ENCODE peak calls at places on chromosomes 2 and 18, in six cellular contexts. F, I, V, E, C and J are unnamed samples.
A peak's percentile ranks its signal among the peaks of the same experiment; 100 is the strongest.

GRCh38 chr2:192194866-192195547 is at the start of gene TMEFF2:
- DNase-seq in F (peak; percentile 61), V (peak; percentile 80), C (peak; percentile 0), E (peak; percentile 72), I (peak; percentile 36), J (peak; percentile 99)

GRCh38 chr2:199940373-199940772 is 14.9 kb downstream of the TYW5 start:
- DNase-seq in C (no peak), I (no peak), E (no peak), V (no peak), F (no peak), J (no peak)

GRCh38 chr2:74375838-74376237 is 4.3 kb downstream of the DCTN1 start:
- DNase-seq in E (no peak), V (no peak), I (no peak), F (no peak), C (no peak), J (no peak)

GRCh38 chr2:23901966-23902942 is 24.7 kb downstream of the ATAD2B start:
- DNase-seq in V (no peak), C (no peak), E (no peak), I (no peak), F (no peak), J (no peak)

GRCh38 chr2:23286765-23287155 is 98.2 kb upstream of the KLHL29 start:
- DNase-seq in V (no peak), F (peak; percentile 34), C (no peak), E (no peak), I (no peak), J (no peak)

GRCh38 chr2:188845692-188846091 is 128.5 kb upstream of the COL3A1 start:
- DNase-seq in F (no peak), E (no peak), I (no peak), C (no peak), V (no peak), J (no peak)

GRCh38 chr2:146817613-146818012 is 1027.2 kb upstream of the ACVR2A start:
- DNase-seq in V (no peak), I (no peak), E (no peak), F (no peak), C (no peak), J (no peak)

GRCh38 chr18:26357960-26358359 is 131.7 kb downstream of the TAF4B start:
- DNase-seq in F (no peak), I (no peak), C (no peak), E (no peak), V (no peak), J (no peak)

GRCh38 chr2:501130-501529 is 176.1 kb downstream of the TMEM18 start:
- DNase-seq in F (no peak), C (no peak), V (no peak), E (no peak), I (no peak), J (no peak)

GRCh38 chr2:237687666-237688065 is 60.3 kb downstream of the LRRFIP1 start:
- DNase-seq in V (peak; percentile 44), E (no peak), I (peak; percentile 86), C (peak; percentile 79), F (peak; percentile 73), J (no peak)

GRCh38 chr18:48802543-48803428 is 148.0 kb downstream of the SMAD7 start:
- DNase-seq in V (no peak), I (no peak), C (no peak), E (peak; percentile 80), F (no peak), J (peak; percentile 50)

GRCh38 chr18:61006687-61007224 is 326.5 kb upstream of the CDH20 start:
- DNase-seq in V (no peak), F (no peak), C (no peak), I (no peak), E (no peak), J (no peak)

GRCh38 chr2:75047189-75047812 is 88.9 kb downstream of the POLE4 start:
- DNase-seq in F (no peak), E (no peak), C (no peak), V (no peak), I (no peak), J (no peak)

GRCh38 chr2:19031642-19032041 is 326.8 kb downstream of the OSR1 start:
- DNase-seq in V (no peak), E (no peak), F (no peak), I (no peak), C (no peak), J (no peak)

GRCh38 chr2:26612034-26612433 is 29.1 kb downstream of the CIB4 start:
- DNase-seq in E (no peak), F (no peak), I (no peak), C (no peak), V (no peak), J (no peak)